ENCODE peak calls at places on chromosomes 12 and 14, in ten cellular contexts. A is GM23248, Y is A549, I is IMR-90, Z is MM.1S, X is fibroblast of lung, E is neuronal stem cell, F is H1, S is hepatocyte, M is GM23338. K is an unnamed sample.
A peak's percentile ranks its signal among the peaks of the same experiment; 100 is the strongest.

GRCh38 chr14:52060080-52060479 is 8.8 kb downstream of the NID2 start:
- DNase-seq in A (peak; percentile 52), Y (no peak), I (no peak), Z (no peak), X (peak; percentile 73), E (no peak), F (no peak), S (no peak), M (no peak), K (no peak)

GRCh38 chr14:49946320-49947141 is 53.6 kb downstream of the ARF6 start:
- DNase-seq in A (peak; percentile 80), Y (peak; percentile 76), I (peak; percentile 68), Z (no peak), X (peak; percentile 65), E (no peak), F (no peak), S (peak; percentile 72), M (no peak), K (no peak)

GRCh38 chr12:94571556-94571955 is 78.8 kb downstream of the TMCC3 start:
- DNase-seq in A (peak; percentile 33), Y (peak; percentile 62), I (peak; percentile 76), Z (no peak), X (peak; percentile 84), E (no peak), F (no peak), S (peak; percentile 88), M (no peak), K (no peak)

GRCh38 chr14:29548948-29549370 is 378.7 kb downstream of the PRKD1 start:
- DNase-seq in A (peak; percentile 81), Y (peak; percentile 68), I (peak; percentile 77), Z (peak; percentile 52), X (peak; percentile 84), E (peak; percentile 47), F (no peak), S (peak; percentile 69), M (peak; percentile 76), K (peak; percentile 77)

GRCh38 chr12:75781532-75782046 is 250.0 kb downstream of the PHLDA1 start:
- DNase-seq in A (peak; percentile 41), Y (peak; percentile 64), I (peak; percentile 81), Z (no peak), X (peak; percentile 57), E (no peak), F (no peak), S (peak; percentile 53), M (no peak), K (no peak)

GRCh38 chr14:61489527-61489926 is 168.1 kb downstream of the PRKCH start:
- DNase-seq in A (no peak), Y (no peak), I (no peak), Z (no peak), X (peak; percentile 44), E (no peak), F (no peak), S (no peak), M (no peak), K (no peak)

GRCh38 chr12:51846911-51847829 is 1.3 kb downstream of the FIGNL2 start:
- DNase-seq in A (peak; percentile 46), Y (no peak), I (no peak), Z (no peak), X (no peak), E (peak; percentile 80), F (peak; percentile 81), S (peak; percentile 84), M (peak; percentile 89), K (no peak)

GRCh38 chr12:110906985-110907384 is 13.4 kb downstream of the MYL2 start:
- DNase-seq in A (no peak), Y (peak; percentile 33), I (no peak), Z (no peak), X (no peak), E (no peak), F (no peak), S (no peak), M (no peak), K (no peak)

DNA sequence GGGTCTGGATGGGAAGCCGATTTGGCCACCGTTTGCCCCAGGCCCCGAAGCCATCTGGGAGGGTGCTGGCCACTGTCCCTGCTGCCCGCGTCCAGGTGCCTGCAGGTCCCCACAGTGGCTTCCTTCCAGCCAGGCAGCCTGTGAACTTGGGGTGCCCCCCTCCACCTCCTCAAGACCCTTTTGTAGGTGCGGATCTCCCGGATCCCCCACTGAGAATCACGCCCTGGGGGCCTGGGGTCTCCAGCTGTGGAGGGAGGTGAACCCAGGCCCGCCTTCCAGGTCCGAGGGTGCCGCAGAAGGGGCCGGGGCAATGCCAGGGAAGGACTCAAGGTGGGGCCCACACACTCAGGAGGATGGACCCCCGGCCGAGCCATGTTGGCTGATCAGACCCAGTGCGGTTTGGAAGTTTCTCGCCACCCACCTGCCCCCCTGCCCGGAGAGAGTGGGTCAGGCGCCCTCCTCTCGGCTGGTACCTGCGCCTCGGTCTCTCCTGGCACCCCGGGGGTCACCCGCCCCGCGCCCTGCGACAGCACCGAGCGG is 1.7 kb downstream of the MMP17 start:
- DNase-seq in A (peak; percentile 31), Y (no peak), I (no peak), Z (no peak), X (no peak), E (no peak), F (no peak), S (peak; percentile 18), M (no peak), K (no peak)
- H3K4me2 ChIP-seq in A (peak overlapping the region; percentile 80), Y (peak overlapping the region; percentile 95), I (peak overlapping the region; percentile 59), Z (peak overlapping the region; percentile 41), X (peak overlapping the region; percentile 89), E (peak overlapping the region; percentile 91), F (peak overlapping the region; percentile 92), S (peak overlapping the region; percentile 97), M (peak overlapping the region; percentile 93), K (no peak overlapping the region)

GRCh38 chr12:64057706-64058105 is 164.4 kb downstream of the KICS2 start:
- DNase-seq in A (no peak), Y (no peak), I (no peak), Z (no peak), X (no peak), E (no peak), F (no peak), S (no peak), M (no peak), K (no peak)
- H3K4me3 ChIP-seq in A (no peak overlapping the region), Y (no peak overlapping the region), I (no peak overlapping the region), Z (no peak overlapping the region), X (no peak overlapping the region), E (no peak overlapping the region), F (no peak overlapping the region), S (no peak overlapping the region), M (no peak overlapping the region), K (no peak overlapping the region)

DNA sequence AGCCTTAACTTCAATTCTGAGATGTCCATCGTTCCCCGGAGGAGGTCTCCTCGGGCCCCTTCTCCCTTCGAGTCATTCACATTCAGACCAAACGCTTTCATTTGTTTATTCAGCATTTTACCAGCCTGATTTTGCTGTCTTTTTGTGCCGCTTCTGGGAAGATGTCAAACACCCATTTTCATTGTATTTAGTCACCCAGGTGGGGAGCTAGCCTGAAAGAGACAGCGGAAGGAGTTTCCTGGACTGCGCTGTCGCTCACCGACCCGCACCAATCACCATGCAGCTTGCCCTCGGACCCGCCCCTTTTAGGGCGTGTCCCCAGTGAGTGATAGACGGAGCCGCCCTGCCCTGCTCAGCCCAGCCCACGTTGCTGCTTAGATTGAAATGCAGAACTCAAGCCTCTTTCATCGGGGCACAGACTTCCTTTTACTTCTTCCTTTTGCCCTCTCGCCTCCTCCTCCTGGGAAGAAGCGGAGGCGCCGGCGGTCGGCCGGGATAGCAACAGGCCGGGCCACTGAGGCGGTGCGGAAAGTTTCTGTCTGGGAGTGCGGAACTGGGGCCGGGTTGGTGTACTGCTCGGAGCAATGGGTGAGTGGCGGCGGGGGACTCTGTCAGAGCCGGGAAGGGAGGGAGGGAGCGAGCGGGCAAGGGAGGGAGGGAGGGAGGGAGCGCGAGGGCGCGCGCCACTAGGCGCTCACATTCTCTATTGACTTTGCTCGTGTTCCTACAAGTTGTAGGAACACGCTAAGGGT is at the start of gene PAX9:
- DNase-seq in A (peak; percentile 90), Y (peak; percentile 91), I (peak; percentile 41), Z (peak; percentile 82), X (peak; percentile 42), E (peak; percentile 91), F (peak; percentile 96), S (peak; percentile 91), M (peak; percentile 98), K (peak; percentile 73)
- H3K4me2 ChIP-seq in A (peak within 1 kb of the TSS; percentile 69), Y (peak within 1 kb of the TSS; percentile 95), I (peak within 1 kb of the TSS; percentile 84), Z (peak within 1 kb of the TSS; percentile 72), X (peak within 1 kb of the TSS; percentile 59), E (peak within 1 kb of the TSS; percentile 74), F (peak within 1 kb of the TSS; percentile 75), S (peak within 1 kb of the TSS; percentile 91), M (peak within 1 kb of the TSS; percentile 92), K (no peak within 1 kb of the TSS)

GRCh38 chr14:64235652-64236640 is 58.2 kb downstream of the ESR2 start:
- DNase-seq in A (no peak), Y (no peak), I (no peak), Z (peak; percentile 15), X (no peak), E (no peak), F (no peak), S (no peak), M (no peak), K (peak; percentile 98)
- H3K4me3 ChIP-seq in A (no peak overlapping the region), Y (no peak overlapping the region), I (no peak overlapping the region), Z (no peak overlapping the region), X (no peak overlapping the region), E (no peak overlapping the region), F (no peak overlapping the region), S (no peak overlapping the region), M (no peak overlapping the region), K (peak overlapping the region; percentile 82)

GRCh38 chr12:11347810-11348209 is 37.6 kb upstream of the PRB4 start:
- DNase-seq in A (no peak), Y (no peak), I (no peak), Z (no peak), X (no peak), E (no peak), F (no peak), S (no peak), M (peak; percentile 33), K (no peak)
- H3K4me2 ChIP-seq in A (no peak overlapping the region), Y (no peak overlapping the region), I (no peak overlapping the region), Z (no peak overlapping the region), X (no peak overlapping the region), E (no peak overlapping the region), F (no peak overlapping the region), S (no peak overlapping the region), M (no peak overlapping the region), K (no peak overlapping the region)

GRCh38 chr14:94398536-94398935 is 10.1 kb upstream of the SERPINA1 start:
- DNase-seq in A (no peak), Y (no peak), I (no peak), Z (no peak), X (no peak), E (no peak), F (no peak), S (no peak), M (no peak), K (no peak)

GRCh38 chr14:94397279-94397898 is 9.0 kb upstream of the SERPINA1 start:
- DNase-seq in A (no peak), Y (no peak), I (no peak), Z (no peak), X (no peak), E (no peak), F (no peak), S (no peak), M (peak; percentile 33), K (no peak)

GRCh38 chr14:94396628-94397210 is 8.3 kb upstream of the SERPINA1 start:
- DNase-seq in A (peak; percentile 48), Y (no peak), I (no peak), Z (no peak), X (no peak), E (no peak), F (no peak), S (no peak), M (no peak), K (no peak)

GRCh38 chr14:94395900-94396574 is 7.6 kb upstream of the SERPINA1 start:
- DNase-seq in A (no peak), Y (peak; percentile 17), I (no peak), Z (no peak), X (no peak), E (no peak), F (no peak), S (peak; percentile 19), M (no peak), K (no peak)

GRCh38 chr14:94397899-94398479 is 9.6 kb upstream of the SERPINA1 start:
- DNase-seq in A (no peak), Y (no peak), I (no peak), Z (no peak), X (no peak), E (no peak), F (no peak), S (no peak), M (peak; percentile 36), K (no peak)
- H3K4me3 ChIP-seq in A (no peak overlapping the region), Y (no peak overlapping the region), I (no peak overlapping the region), Z (no peak overlapping the region), X (no peak overlapping the region), E (no peak overlapping the region), F (no peak overlapping the region), S (no peak overlapping the region), M (peak overlapping the region; percentile 34), K (no peak overlapping the region)

K was measured in Karpas-422.